ENCODE peak calls at places on chromosome 13, in seven cellular contexts. R is ACHN, N is frontal cortex, B is astrocyte of the spinal cord, E is amniotic epithelial cell, H is amniotic stem cell, F is T-cell. Y is an unnamed sample.

GRCh38 chr13:36313047-36313969 is 15.7 kb upstream of the CCDC169 start:
- DNase-seq in R (no peak), N (no peak), B (no peak), E (no peak), H (no peak), F (no peak), Y (no peak)

GRCh38 chr13:43664700-43665191 is 122.0 kb downstream of the ENOX1 start:
- DNase-seq in R (peak), N (no peak), B (peak), E (peak), H (peak), F (no peak), Y (no peak)

GRCh38 chr13:94617389-94618000 is 15.8 kb downstream of the GPR180 start:
- DNase-seq in R (peak), N (no peak), B (peak), E (peak), H (no peak), F (peak), Y (no peak)

GRCh38 chr13:79194272-79194671 is 211.8 kb downstream of the RBM26 start:
- DNase-seq in R (no peak), N (no peak), B (no peak), E (no peak), H (no peak), F (peak), Y (no peak)

GRCh38 chr13:66952507-66952906 is 277.6 kb downstream of the PCDH9 start:
- DNase-seq in R (no peak), N (no peak), B (no peak), E (no peak), H (no peak), F (no peak), Y (no peak)

GRCh38 chr13:39296193-39296592 is 257.9 kb downstream of the NHLRC3 start:
- DNase-seq in R (no peak), N (no peak), B (no peak), E (no peak), H (no peak), F (no peak), Y (no peak)

GRCh38 chr13:114124921-114125320 is 7.5 kb downstream of the RASA3 start:
- DNase-seq in R (peak), N (no peak), B (peak), E (peak), H (peak), F (peak), Y (no peak)

GRCh38 chr13:31160857-31161582 is 684 bp downstream of the HSPH1 start:
- DNase-seq in R (peak), N (peak), B (peak), E (peak), H (peak), F (peak), Y (no peak)

GRCh38 chr13:102073251-102073650 is 328.6 kb downstream of the FGF14 start:
- DNase-seq in R (no peak), N (no peak), B (no peak), E (no peak), H (no peak), F (no peak), Y (no peak)

GRCh38 chr13:31538067-31539042 is 201.0 kb upstream of the RXFP2 start:
- DNase-seq in R (peak), N (no peak), B (peak), E (peak), H (peak), F (no peak), Y (no peak)

GRCh38 chr13:21069561-21070004 is 8.2 kb upstream of the LATS2 start:
- DNase-seq in R (peak), N (no peak), B (peak), E (peak), H (peak), F (no peak), Y (peak)